ENCODE peak calls at places on chromosomes 11 and 22, in ten cellular contexts. K is prostate gland, Y is stomach, W is adrenal gland, V is ovary, J is body of pancreas, I is heart left ventricle, N is tibial nerve, B is transverse colon, X is A549. H is an unnamed sample.

GRCh38 chr11:105933666-105934065 is 88.4 kb downstream of the MSANTD4 start:
- DNase-seq in K (no peak), Y (no peak), W (no peak), V (no peak), J (no peak), I (no peak), N (no peak), B (no peak), X (no peak), H (no peak)

GRCh38 chr11:35141538-35141937 is 2.6 kb downstream of the CD44 start:
- DNase-seq in K (peak), Y (peak), W (peak), V (no peak), J (peak), I (peak), N (peak), B (peak), X (no peak), H (peak)

GRCh38 chr11:115659061-115659963 is 155.1 kb upstream of the CADM1 start:
- DNase-seq in K (no peak), Y (no peak), W (no peak), V (no peak), J (peak), I (peak), N (no peak), B (no peak), X (no peak), H (no peak)

GRCh38 chr11:76236092-76237026 is 30.1 kb upstream of the WNT11 start:
- DNase-seq in K (peak), Y (peak), W (peak), V (no peak), J (no peak), I (peak), N (peak), B (peak), X (peak), H (no peak)

GRCh38 chr11:132220464-132220863 is 850.0 kb downstream of the NTM start:
- DNase-seq in K (no peak), Y (no peak), W (no peak), V (no peak), J (no peak), I (no peak), N (no peak), B (no peak), X (no peak), H (no peak)

GRCh38 chr11:85953491-85954143 is 98.4 kb downstream of the CCDC83 start:
- DNase-seq in K (no peak), Y (no peak), W (no peak), V (peak), J (no peak), I (no peak), N (no peak), B (no peak), X (no peak), H (no peak)

GRCh38 chr11:17572359-17572690 is 25.3 kb downstream of the OTOG start:
- DNase-seq in K (no peak), Y (peak), W (no peak), V (no peak), J (no peak), I (no peak), N (no peak), B (no peak), X (no peak), H (no peak)

GRCh38 chr11:131637469-131638175 is 267.2 kb downstream of the NTM start:
- DNase-seq in K (no peak), Y (no peak), W (no peak), V (no peak), J (no peak), I (no peak), N (no peak), B (no peak), X (no peak), H (no peak)

GRCh38 chr11:72001834-72002591 is 3.3 kb downstream of the IL18BP start:
- DNase-seq in K (no peak), Y (no peak), W (peak), V (no peak), J (no peak), I (no peak), N (no peak), B (no peak), X (no peak), H (no peak)

GRCh38 chr22:43882122-43882767 is 9.6 kb downstream of the PNPLA5 start:
- DNase-seq in K (no peak), Y (no peak), W (no peak), V (no peak), J (no peak), I (no peak), N (no peak), B (no peak), X (no peak), H (no peak)

GRCh38 chr11:8807544-8808225 is 103.3 kb upstream of the AKIP1 start:
- DNase-seq in K (no peak), Y (peak), W (no peak), V (peak), J (no peak), I (peak), N (peak), B (peak), X (no peak), H (peak)

GRCh38 chr11:107851704-107852315 is 6.8 kb downstream of the SLC35F2 start:
- DNase-seq in K (no peak), Y (no peak), W (no peak), V (no peak), J (no peak), I (no peak), N (no peak), B (peak), X (no peak), H (no peak)

GRCh38 chr22:41260871-41261270 is 20.1 kb upstream of the CHADL start:
- DNase-seq in K (no peak), Y (no peak), W (no peak), V (no peak), J (no peak), I (peak), N (no peak), B (no peak), X (no peak), H (no peak)
- H3K27ac ChIP-seq in K (no peak), Y (no peak), W (no peak), V (no peak), J (no peak), I (peak), N (no peak), B (no peak), X (no peak), H (no peak)

GRCh38 chr11:61162092-61162935 is 1.1 kb upstream of the VPS37C start:
- DNase-seq in K (no peak), Y (peak), W (no peak), V (no peak), J (peak), I (peak), N (no peak), B (peak), X (peak), H (no peak)
- TF ChIP-seq POLR2A in K (no peak), Y (no peak), W (no peak), V (no peak), J (no peak), I (no peak), N (no peak), B (no peak), X (no peak), H (no peak)

GRCh38 chr11:119120639-119121007 is 757 bp upstream of the HINFP start:
- DNase-seq in K (no peak), Y (no peak), W (no peak), V (no peak), J (no peak), I (no peak), N (no peak), B (no peak), X (no peak), H (no peak)
- H3K27ac ChIP-seq in K (peak), Y (peak), W (peak), V (peak), J (peak), I (no peak), N (peak), B (peak), X (peak), H (peak)

DNA sequence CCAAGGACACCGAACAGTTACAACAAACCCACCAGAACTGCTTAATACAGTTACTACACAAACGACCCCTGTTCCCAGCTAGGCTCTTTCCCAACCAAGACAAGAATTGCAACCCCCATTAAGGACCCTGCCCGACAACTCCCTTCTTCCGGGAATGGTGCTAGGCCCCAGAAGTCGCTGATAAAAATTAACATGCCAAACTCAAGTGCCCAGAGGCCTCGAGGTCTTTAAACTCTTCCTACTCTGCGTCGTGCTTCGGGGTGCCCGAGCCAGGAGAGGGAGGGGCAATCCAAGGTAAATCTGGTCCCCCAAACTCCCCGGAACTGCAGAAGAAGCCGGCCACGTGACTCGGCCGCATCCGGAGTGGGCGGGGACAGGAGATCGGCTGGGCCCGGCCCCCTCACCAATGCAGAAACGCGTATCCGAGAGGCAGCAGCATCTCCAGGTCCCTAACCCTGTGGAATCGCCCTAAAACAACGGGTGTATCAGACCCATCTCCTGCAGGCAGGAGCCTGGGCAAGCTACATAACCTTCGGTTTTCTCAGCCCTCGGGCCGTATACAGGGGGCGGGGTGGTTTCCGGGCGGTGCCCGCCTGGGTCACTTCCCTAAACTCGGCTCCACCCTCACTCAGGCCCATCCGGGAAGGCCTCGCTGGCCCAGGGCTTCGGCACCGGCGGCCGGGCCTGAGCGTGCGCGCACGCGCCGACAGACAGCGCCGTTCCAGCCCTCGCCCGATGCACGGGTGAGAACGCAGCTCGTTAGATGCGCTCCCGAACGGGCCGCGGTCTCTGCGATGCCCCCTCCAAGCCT is 1.1 kb downstream of the CFL1 start:
- DNase-seq in K (peak), Y (peak), W (peak), V (peak), J (peak), I (peak), N (peak), B (peak), X (peak), H (peak)
- TF ChIP-seq POLR2A in K (peak), Y (no peak), W (peak), V (peak), J (peak), I (no peak), N (peak), B (peak), X (peak), H (no peak)

GRCh38 chr11:117197516-117198456 is 1.4 kb upstream of the TAGLN start:
- DNase-seq in K (peak), Y (peak), W (no peak), V (peak), J (no peak), I (peak), N (no peak), B (peak), X (peak), H (no peak)
- H3K27ac ChIP-seq in K (peak), Y (peak), W (peak), V (peak), J (peak), I (peak), N (peak), B (peak), X (peak), H (peak)

GRCh38 chr22:48568736-48569330 is 1258.8 kb downstream of the BRD1 start:
- DNase-seq in K (no peak), Y (no peak), W (no peak), V (no peak), J (no peak), I (peak), N (no peak), B (no peak), X (no peak), H (no peak)
- TF ChIP-seq POLR2A in K (no peak), Y (no peak), W (no peak), V (no peak), J (no peak), I (no peak), N (no peak), B (no peak), X (no peak), H (no peak)

H was measured in gastrocnemius medialis.